ENCODE peak calls at places on chromosomes 2 and 18, in ten cellular contexts. J is hepatic stellate cell; Q is stomach; A is glomerular endothelial cell; Z is naive B cell; E is stimulated activated CD8-positive, alpha-beta memory T cell treated with anti-CD3 and anti-CD28 coated beads, Interleukin-12 subunit alpha, Interleukin-12 subunit beta, amount 100 ng/mL, for 1 hour; W is HuH-7; O is right lobe of liver; I is activated effector memory CD4-positive, alpha-beta T cell treated with anti-CD3 and anti-CD28 coated beads, Interleukin-2, amount 50 U/mL, for 16 hours; L is NCI-H1048. Y is an unnamed sample.

GRCh38 chr2:196939381-196939780 is 12.9 kb upstream of the PGAP1 start:
- DNase-seq in Q (no peak), E (no peak), L (no peak), W (no peak), Z (no peak), O (no peak), I (no peak), A (no peak), J (peak), Y (no peak)

GRCh38 chr2:45045706-45046105 is 36.5 kb upstream of the SIX2 start:
- DNase-seq in Z (no peak), A (no peak), I (no peak), L (no peak), J (no peak), Q (no peak), O (no peak), W (no peak), E (no peak), Y (no peak)

GRCh38 chr2:231672617-231673347 is 35.5 kb upstream of the PTMA start:
- DNase-seq in O (no peak), W (peak), E (no peak), J (peak), A (no peak), L (no peak), Z (peak), I (no peak), Q (peak), Y (peak)

GRCh38 chr18:5288517-5288935 is 7.0 kb downstream of the ZBTB14 start:
- DNase-seq in O (no peak), L (no peak), I (no peak), A (no peak), E (no peak), J (no peak), Z (no peak), W (no peak), Q (no peak), Y (no peak)

GRCh38 chr2:141611143-141611571 is 519.7 kb downstream of the LRP1B start:
- DNase-seq in Q (no peak), E (no peak), J (no peak), O (no peak), I (no peak), L (no peak), W (no peak), A (peak), Z (no peak), Y (no peak)

GRCh38 chr2:88230912-88231311 is 60.8 kb downstream of the THNSL2 start:
- DNase-seq in I (no peak), O (no peak), L (no peak), W (no peak), E (no peak), A (no peak), Q (no peak), Z (no peak), J (no peak), Y (no peak)

GRCh38 chr18:80086281-80086680 is 22.8 kb upstream of the ADNP2 start:
- DNase-seq in Z (no peak), W (no peak), Q (no peak), A (no peak), O (no peak), E (no peak), J (no peak), I (no peak), L (no peak), Y (no peak)

GRCh38 chr2:28437918-28438317 is 45.3 kb downstream of the FOSL2 start:
- DNase-seq in L (no peak), Z (no peak), A (no peak), W (no peak), E (no peak), I (peak), O (no peak), J (no peak), Q (no peak), Y (no peak)

GRCh38 chr2:128635361-128635900 is 316.8 kb upstream of the HS6ST1 start:
- DNase-seq in Q (peak), I (peak), J (no peak), W (no peak), E (no peak), Z (no peak), A (no peak), O (peak), L (no peak), Y (no peak)

GRCh38 chr2:15934291-15934945 is 5.9 kb upstream of the MYCN start:
- DNase-seq in E (no peak), O (no peak), A (no peak), Z (no peak), J (no peak), W (no peak), Q (no peak), L (no peak), I (no peak), Y (no peak)

GRCh38 chr18:11849845-11850747 is 1.1 kb upstream of the CHMP1B start:
- DNase-seq in J (peak), A (no peak), E (peak), O (peak), Q (peak), I (peak), Z (peak), W (peak), L (no peak), Y (no peak)

GRCh38 chr18:78542204-78542603 is 437.4 kb upstream of the SALL3 start:
- DNase-seq in A (no peak), I (no peak), W (no peak), L (no peak), Q (peak), Z (no peak), E (no peak), O (peak), J (no peak), Y (no peak)

GRCh38 chr2:14673351-14673875 is 40.9 kb downstream of the LRATD1 start:
- DNase-seq in L (no peak), I (no peak), A (no peak), O (no peak), Z (no peak), W (no peak), E (no peak), Q (no peak), J (no peak), Y (no peak)

GRCh38 chr18:77702686-77703085 is 453.0 kb downstream of the GALR1 start:
- DNase-seq in J (no peak), Q (no peak), I (no peak), Z (no peak), A (no peak), W (no peak), E (no peak), L (no peak), O (no peak), Y (no peak)

GRCh38 chr18:55236150-55236931 is 277.1 kb upstream of the CCDC68 start:
- DNase-seq in W (no peak), Q (no peak), I (no peak), E (no peak), A (no peak), Z (no peak), L (no peak), O (no peak), J (no peak), Y (no peak)

GRCh38 chr2:56313541-56313940 is 129.8 kb downstream of the CCDC85A start:
- DNase-seq in W (no peak), A (no peak), O (peak), J (no peak), I (no peak), Q (no peak), E (no peak), L (no peak), Z (no peak), Y (no peak)

GRCh38 chr2:232333361-232334135 is 45.0 kb upstream of the ALPP start:
- DNase-seq in I (peak), Q (no peak), Z (no peak), A (no peak), L (no peak), O (peak), W (peak), J (no peak), E (no peak), Y (no peak)

GRCh38 chr2:171673928-171674327 is 13.3 kb upstream of the DYNC1I2 start:
- DNase-seq in A (no peak), I (no peak), L (no peak), W (no peak), Q (no peak), O (no peak), Z (no peak), E (no peak), J (peak), Y (no peak)

GRCh38 chr2:1140389-1141003 is 189.8 kb downstream of the SNTG2 start:
- DNase-seq in W (peak), Q (no peak), E (no peak), Z (peak), J (peak), I (peak), L (peak), A (no peak), O (no peak), Y (peak)

GRCh38 chr2:127014630-127015029 is 92.3 kb downstream of the BIN1 start:
- DNase-seq in W (no peak), Q (no peak), E (no peak), O (no peak), A (peak), Z (no peak), L (no peak), I (no peak), J (peak), Y (no peak)

GRCh38 chr2:134452042-134452733 is 198.3 kb downstream of the MGAT5 start:
- DNase-seq in Z (no peak), O (no peak), J (no peak), W (no peak), Q (peak), E (no peak), L (no peak), I (no peak), A (no peak), Y (no peak)

GRCh38 chr2:11679016-11679415 is 9.0 kb upstream of the NTSR2 start:
- DNase-seq in Z (no peak), E (no peak), Q (peak), I (peak), W (no peak), J (no peak), O (no peak), L (no peak), A (no peak), Y (no peak)

GRCh38 chr2:156334496-156335478 is 2.3 kb upstream of the NR4A2 start:
- DNase-seq in A (no peak), Z (peak), O (peak), E (peak), W (peak), J (peak), Q (peak), I (peak), L (peak), Y (peak)

GRCh38 chr2:9165625-9166024 is 41.0 kb upstream of the ASAP2 start:
- DNase-seq in E (no peak), J (no peak), O (no peak), I (no peak), A (no peak), W (no peak), Z (no peak), L (no peak), Q (no peak), Y (no peak)

GRCh38 chr18:44996261-44996660 is 315.6 kb downstream of the SETBP1 start:
- DNase-seq in I (no peak), J (no peak), O (no peak), Z (peak), E (no peak), A (no peak), Q (no peak), L (no peak), W (no peak), Y (peak)

GRCh38 chr2:587371-587960 is 89.7 kb downstream of the TMEM18 start:
- DNase-seq in A (no peak), L (no peak), Q (no peak), W (no peak), I (peak), Z (no peak), E (no peak), O (no peak), J (no peak), Y (no peak)

GRCh38 chr2:26477911-26478253 is at the start of gene OTOF:
- DNase-seq in W (no peak), Z (no peak), O (no peak), Q (no peak), L (no peak), E (no peak), I (no peak), A (no peak), J (peak), Y (no peak)

GRCh38 chr2:202721621-202722020 is 86.9 kb downstream of the FAM117B start:
- DNase-seq in W (no peak), E (no peak), O (no peak), A (no peak), Z (no peak), I (no peak), L (no peak), Q (no peak), J (no peak), Y (no peak)

GRCh38 chr18:9581667-9582066 is 32.7 kb downstream of the PPP4R1 start:
- DNase-seq in O (no peak), J (no peak), Q (no peak), L (no peak), W (no peak), Z (no peak), I (no peak), A (no peak), E (no peak), Y (no peak)

GRCh38 chr2:231780123-231780908 is 766 bp downstream of the PDE6D start:
- DNase-seq in W (peak), Q (no peak), L (no peak), I (no peak), E (no peak), Z (peak), A (no peak), J (no peak), O (peak), Y (no peak)

GRCh38 chr2:37985333-37985732 is 60.2 kb downstream of the RMDN2 start:
- DNase-seq in Q (no peak), O (no peak), Z (no peak), E (no peak), L (no peak), I (no peak), A (no peak), W (no peak), J (no peak), Y (peak)

GRCh38 chr2:11812466-11813100 is 66.2 kb downstream of the LPIN1 start:
- DNase-seq in E (no peak), Q (no peak), L (no peak), W (no peak), Z (no peak), J (no peak), A (no peak), O (no peak), I (peak), Y (no peak)

GRCh38 chr2:157887946-157888345 is 11.8 kb upstream of the ACVR1 start:
- DNase-seq in L (no peak), A (no peak), O (no peak), J (no peak), Q (no peak), W (no peak), E (no peak), I (no peak), Z (no peak), Y (no peak)

GRCh38 chr2:225431387-225431786 is 31.9 kb downstream of the NYAP2 start:
- DNase-seq in O (no peak), L (no peak), I (no peak), J (no peak), W (no peak), A (no peak), Q (no peak), Z (no peak), E (no peak), Y (no peak)

GRCh38 chr2:217650716-217651360 is 352.0 kb downstream of the TNS1 start:
- DNase-seq in E (no peak), Q (no peak), A (peak), O (peak), Z (no peak), W (peak), J (peak), L (no peak), I (no peak), Y (peak)

GRCh38 chr2:156333274-156333950 is 891 bp upstream of the NR4A2 start:
- DNase-seq in I (peak), W (peak), E (no peak), Z (peak), O (no peak), J (no peak), L (no peak), Q (no peak), A (no peak), Y (peak)

GRCh38 chr2:240021488-240022104 is 3.5 kb downstream of the NDUFA10 start:
- DNase-seq in A (no peak), L (peak), Z (peak), W (peak), Q (peak), E (peak), O (peak), J (peak), I (peak), Y (peak)

GRCh38 chr2:161586517-161587167 is 37.6 kb upstream of the SLC4A10 start:
- DNase-seq in Q (no peak), E (no peak), J (no peak), Z (no peak), A (peak), L (no peak), O (no peak), W (no peak), I (no peak), Y (no peak)

Y was measured in GM13976.